ENCODE peak calls at places on chromosomes 13 and 19, in six cellular contexts. B, Z, J, E, O and H are unnamed samples.

GRCh38 chr13:25571237-25571636 is 199.5 kb downstream of the ATP8A2 start:
- DNase-seq in Z (no peak), E (no peak), B (no peak), J (no peak), O (no peak), H (no peak)

GRCh38 chr19:15294591-15294990 is 37.7 kb downstream of the BRD4 start:
- DNase-seq in Z (no peak), E (no peak), B (no peak), J (no peak), O (no peak), H (no peak)

GRCh38 chr19:10092648-10093294 is 6.7 kb downstream of the SHFL start:
- DNase-seq in O (no peak), J (no peak), B (no peak), Z (no peak), E (no peak), H (no peak)

GRCh38 chr19:37467608-37468090 is 405 bp upstream of the ZNF569 start:
- DNase-seq in J (no peak), B (no peak), O (no peak), Z (no peak), E (no peak), H (no peak)

GRCh38 chr19:4267101-4267900 is 11.8 kb upstream of the SHD start:
- DNase-seq in Z (peak; percentile 75), B (peak; percentile 37), J (peak; percentile 89), O (peak; percentile 92), E (peak; percentile 90), H (peak; percentile 60)

GRCh38 chr19:4338441-4339350 is at the start of gene STAP2:
- DNase-seq in E (peak; percentile 66), B (no peak), Z (peak; percentile 31), O (peak; percentile 51), J (peak; percentile 76), H (no peak)

GRCh38 chr13:66322193-66322592 is 907.9 kb downstream of the PCDH9 start:
- DNase-seq in J (no peak), Z (no peak), E (no peak), O (no peak), B (no peak), H (no peak)

GRCh38 chr13:101773062-101773461 is 320.6 kb downstream of the ITGBL1 start:
- DNase-seq in J (no peak), B (no peak), O (peak; percentile 8), Z (peak; percentile 4), E (no peak), H (no peak)

GRCh38 chr13:109647046-109647445 is 139.3 kb downstream of the IRS2 start:
- DNase-seq in Z (peak; percentile 28), B (no peak), E (no peak), J (no peak), O (no peak), H (no peak)

GRCh38 chr13:38386421-38386820 is 36.8 kb downstream of the UFM1 start:
- DNase-seq in Z (peak; percentile 9), E (no peak), B (peak; percentile 3), J (no peak), O (no peak), H (no peak)

GRCh38 chr19:33737704-33738103 is 59.0 kb upstream of the KCTD15 start:
- DNase-seq in Z (no peak), E (no peak), B (no peak), O (no peak), J (no peak), H (no peak)

DNA sequence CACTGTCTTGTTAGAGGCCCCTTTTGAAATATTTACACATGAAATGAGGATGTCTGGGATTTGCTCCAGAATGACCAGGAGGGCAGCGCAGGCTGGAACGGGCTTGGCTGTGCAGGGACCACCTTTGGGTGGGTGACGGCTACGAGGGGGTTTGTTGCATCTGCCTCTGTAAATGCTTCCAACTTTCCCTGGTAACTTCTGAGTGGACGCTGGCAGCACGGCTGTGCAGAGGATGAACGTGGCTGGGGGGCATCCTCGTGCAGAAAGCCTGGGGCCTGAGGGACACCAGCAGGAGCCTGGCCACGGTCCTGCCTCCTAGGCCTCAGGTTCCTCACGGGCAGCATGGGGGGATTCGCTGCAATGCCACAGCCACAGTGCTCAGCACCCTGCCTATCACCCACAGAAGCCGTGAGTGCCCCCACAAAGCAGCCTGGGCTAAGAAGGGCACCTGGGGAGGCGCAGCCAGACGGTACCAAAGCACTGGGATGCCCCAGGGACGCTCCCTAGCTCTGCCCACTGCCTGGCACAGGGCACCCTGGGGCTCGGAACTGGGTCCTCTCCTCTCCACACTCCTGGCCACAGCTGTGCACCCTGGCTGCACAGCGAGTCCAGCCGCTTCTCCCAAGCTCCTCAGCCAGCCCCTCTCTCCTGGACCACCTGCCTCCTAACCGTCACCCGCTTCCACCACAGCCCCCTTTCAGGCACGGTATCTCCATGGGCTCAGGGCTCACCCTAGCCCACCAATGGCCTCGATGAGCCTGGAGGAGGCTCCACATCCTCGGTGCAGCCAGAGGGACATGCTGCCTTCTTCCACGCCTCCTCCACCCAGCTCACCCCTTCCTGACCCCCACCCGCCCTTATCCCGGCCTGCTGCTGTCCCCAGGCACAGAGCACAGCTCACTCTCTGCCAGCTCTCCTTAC is 44.5 kb downstream of the MLLT1 start:
- DNase-seq in B (no peak), O (no peak), E (no peak), J (no peak), Z (no peak), H (no peak)
- H2BK5ac ChIP-seq in B (no peak overlapping the region), O (no peak overlapping the region), E (peak overlapping the region; percentile 7), J (no peak overlapping the region), Z (no peak overlapping the region), H (no peak overlapping the region)

DNA sequence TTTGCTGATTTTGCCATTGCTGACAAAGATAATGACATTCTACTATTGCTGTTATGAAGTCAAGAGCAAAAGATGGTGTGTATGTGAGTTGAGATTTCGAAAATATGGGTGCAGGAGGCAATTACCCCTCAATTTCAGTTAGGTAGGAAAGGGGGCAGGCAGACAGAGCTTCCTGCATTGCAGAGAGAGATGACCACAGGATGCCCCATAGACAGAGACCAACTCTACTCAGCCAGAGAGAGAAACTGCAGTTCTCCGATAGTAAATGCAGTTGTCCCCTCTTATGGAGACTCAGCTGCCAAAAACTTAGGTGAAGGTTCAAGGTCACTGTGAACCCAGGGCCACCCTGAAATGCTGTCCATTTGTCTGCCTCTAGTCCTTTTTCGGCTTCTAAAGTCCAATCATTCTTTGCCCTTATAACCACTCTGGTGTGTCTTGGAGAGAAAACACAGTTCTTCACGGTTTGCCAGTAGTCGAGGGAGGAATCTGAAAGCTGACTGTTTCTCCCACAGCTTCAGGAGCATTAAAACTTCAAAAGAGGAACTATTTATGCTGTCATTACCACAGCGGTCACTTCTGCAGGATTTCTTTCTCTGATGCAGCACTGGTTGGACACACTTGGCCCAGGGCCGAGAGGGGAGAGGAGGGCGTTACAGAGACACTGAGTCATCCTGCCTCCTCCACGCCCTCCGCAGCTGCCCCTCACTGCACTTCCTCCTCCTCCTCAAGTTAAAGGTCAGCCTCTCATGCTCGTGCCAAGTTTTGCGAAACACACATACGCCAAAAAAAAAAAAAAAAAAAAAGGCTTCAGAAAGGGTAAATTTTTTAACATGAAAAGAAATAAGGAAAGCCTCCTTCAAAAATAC is 264.3 kb downstream of the FOXO1 start:
- DNase-seq in J (no peak), O (peak; percentile 48), B (peak; percentile 92), Z (peak; percentile 96), E (no peak), H (no peak)
- H2BK120ac ChIP-seq in J (no peak overlapping the region), O (no peak overlapping the region), B (peak overlapping the region; percentile 36), Z (no peak overlapping the region), E (no peak overlapping the region), H (no peak overlapping the region)

GRCh38 chr13:84867246-84867645 is 932.0 kb downstream of the SLITRK6 start:
- DNase-seq in J (no peak), E (no peak), Z (no peak), O (peak; percentile 48), B (no peak), H (no peak)

GRCh38 chr13:84870190-84870589 is 929.0 kb downstream of the SLITRK6 start:
- DNase-seq in B (no peak), Z (no peak), E (no peak), O (peak; percentile 21), J (peak; percentile 54), H (no peak)

DNA sequence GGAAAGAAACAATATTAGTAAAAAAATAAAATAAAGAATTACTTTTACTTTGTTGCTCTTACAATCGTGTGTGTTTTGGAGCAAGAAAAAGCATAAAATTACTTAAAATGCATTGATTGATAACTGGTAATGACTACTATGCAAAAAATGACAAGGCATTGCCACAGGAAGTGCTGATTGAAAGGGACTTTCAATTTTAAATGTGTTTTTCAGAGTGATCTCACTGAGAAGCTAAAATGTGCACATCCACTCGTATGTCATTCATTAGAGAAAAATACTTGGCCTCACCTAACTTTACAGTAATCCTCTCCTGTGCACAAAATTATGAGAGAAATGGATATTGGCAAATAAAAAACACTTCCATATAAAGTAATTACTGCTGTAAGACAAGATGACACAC is 934.9 kb downstream of the SLITRK6 start:
- DNase-seq in E (no peak), J (no peak), B (no peak), Z (no peak), O (no peak), H (no peak)
- H2BK5ac ChIP-seq in E (no peak overlapping the region), J (no peak overlapping the region), B (no peak overlapping the region), Z (no peak overlapping the region), O (no peak overlapping the region), H (no peak overlapping the region)

DNA sequence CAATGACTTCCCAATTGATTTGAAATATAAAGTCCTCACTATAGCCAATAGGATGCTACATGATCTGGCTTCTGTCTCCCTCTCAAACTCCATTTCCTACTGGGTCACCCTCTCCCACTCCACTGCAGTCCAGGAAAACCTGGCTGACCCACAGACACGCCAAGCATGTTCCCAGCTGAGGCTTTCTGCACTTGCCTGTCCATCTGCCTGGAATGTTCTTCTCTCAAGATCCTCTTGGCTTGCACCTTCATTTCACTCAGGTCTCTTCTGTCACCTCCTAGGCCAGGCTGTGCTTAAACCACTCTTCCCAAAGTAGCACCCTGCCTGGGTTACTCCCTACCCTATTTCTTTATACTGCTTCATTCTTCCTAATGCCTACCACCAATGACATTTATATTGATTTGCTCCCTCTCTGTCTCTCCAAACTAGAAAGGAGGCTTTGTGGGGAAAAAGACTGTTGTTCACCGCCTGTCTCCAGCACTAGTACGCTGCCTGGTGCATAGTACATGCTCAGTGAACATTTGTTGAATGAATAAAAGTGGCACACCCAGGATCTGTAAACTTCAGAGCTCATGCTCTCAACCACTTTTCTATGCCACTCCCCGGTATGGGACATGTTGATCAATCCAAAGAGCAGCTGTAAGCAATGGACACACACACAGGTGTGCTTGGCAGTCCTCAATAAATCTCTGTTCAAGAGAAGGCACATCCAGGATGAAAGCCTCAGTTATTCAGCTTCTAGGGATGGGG is 261.3 kb downstream of the FOXO1 start:
- DNase-seq in Z (no peak), E (no peak), J (no peak), O (no peak), B (no peak), H (no peak)
- H2BK120ac ChIP-seq in Z (no peak overlapping the region), E (no peak overlapping the region), J (no peak overlapping the region), O (no peak overlapping the region), B (peak overlapping the region; percentile 18), H (no peak overlapping the region)